ENCODE peak calls at places on chromosomes 16 and 17, in seven cellular contexts. J, L, S, G, C, U and M are unnamed samples.
A peak's percentile ranks its signal among the peaks of the same experiment; 100 is the strongest.

GRCh38 chr16:66476328-66477027 is 49.4 kb downstream of the BEAN1 start:
- DNase-seq in J (no peak), U (peak; percentile 83), S (peak; percentile 1), L (no peak), G (peak; percentile 76), C (peak; percentile 98), M (peak; percentile 50)

GRCh38 chr16:72995151-72995881 is 52.6 kb downstream of the ZFHX3 start:
- DNase-seq in S (peak; percentile 10), C (no peak), L (peak; percentile 47), U (peak; percentile 87), J (no peak), G (peak; percentile 68), M (peak; percentile 69)

GRCh38 chr16:48361012-48361411 is 24.2 kb downstream of the SIAH1 start:
- DNase-seq in L (no peak), S (no peak), U (no peak), C (no peak), J (no peak), G (no peak), M (no peak)

GRCh38 chr17:6365187-6365943 is 69.6 kb downstream of the AIPL1 start:
- DNase-seq in S (peak; percentile 93), G (no peak), C (no peak), J (peak; percentile 74), U (peak; percentile 19), L (no peak), M (no peak)

GRCh38 chr16:23597003-23597756 is 1.1 kb upstream of the NDUFAB1 start:
- DNase-seq in J (no peak), U (peak; percentile 47), L (no peak), C (peak; percentile 28), S (no peak), G (peak; percentile 79), M (peak; percentile 79)

GRCh38 chr17:75549246-75550138 is 24.0 kb downstream of the LLGL2 start:
- DNase-seq in G (peak; percentile 94), C (peak; percentile 17), U (peak; percentile 86), S (no peak), J (no peak), L (peak; percentile 33), M (peak; percentile 84)

GRCh38 chr16:22970191-22970845 is 156.4 kb downstream of the HS3ST2 start:
- DNase-seq in G (no peak), S (no peak), L (peak; percentile 21), C (no peak), U (no peak), J (no peak), M (no peak)

GRCh38 chr16:12498077-12498476 is 305.6 kb downstream of the CPPED1 start:
- DNase-seq in L (no peak), S (no peak), G (no peak), U (no peak), J (no peak), C (no peak), M (no peak)

GRCh38 chr16:82037666-82038065 is 2.6 kb downstream of the HSD17B2 start:
- DNase-seq in U (no peak), G (no peak), L (no peak), J (peak; percentile 53), C (no peak), S (peak; percentile 76), M (no peak)
- H2AK5ac ChIP-seq in U (no peak overlapping the region), G (no peak overlapping the region), L (no peak overlapping the region), J (no peak overlapping the region), C (no peak overlapping the region), S (no peak overlapping the region), M (no peak overlapping the region)

DNA sequence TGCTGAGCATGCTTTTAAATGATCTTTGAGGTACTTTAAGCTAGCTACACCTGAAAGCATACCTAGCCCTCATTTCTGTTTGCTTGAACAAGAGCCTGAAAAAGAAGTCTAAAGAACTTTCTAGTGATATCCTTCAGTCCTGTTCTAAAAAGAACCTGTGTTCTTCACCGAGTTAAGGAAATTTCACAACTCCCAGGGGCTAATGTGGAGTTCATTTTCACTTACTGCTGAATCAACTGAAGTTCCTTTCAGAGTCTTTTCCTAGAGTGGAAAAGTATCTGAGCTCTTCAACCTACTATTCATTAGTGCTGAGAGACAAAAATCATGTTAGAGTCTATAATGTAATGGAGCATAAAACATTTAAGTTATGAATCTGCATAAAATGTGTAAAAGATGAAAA is 66.9 kb downstream of the CHD9 start:
- DNase-seq in U (no peak), L (no peak), S (peak; percentile 39), G (no peak), C (no peak), J (no peak), M (no peak)
- H2AK5ac ChIP-seq in U (no peak overlapping the region), L (no peak overlapping the region), S (no peak overlapping the region), G (no peak overlapping the region), C (no peak overlapping the region), J (no peak overlapping the region), M (no peak overlapping the region)

DNA sequence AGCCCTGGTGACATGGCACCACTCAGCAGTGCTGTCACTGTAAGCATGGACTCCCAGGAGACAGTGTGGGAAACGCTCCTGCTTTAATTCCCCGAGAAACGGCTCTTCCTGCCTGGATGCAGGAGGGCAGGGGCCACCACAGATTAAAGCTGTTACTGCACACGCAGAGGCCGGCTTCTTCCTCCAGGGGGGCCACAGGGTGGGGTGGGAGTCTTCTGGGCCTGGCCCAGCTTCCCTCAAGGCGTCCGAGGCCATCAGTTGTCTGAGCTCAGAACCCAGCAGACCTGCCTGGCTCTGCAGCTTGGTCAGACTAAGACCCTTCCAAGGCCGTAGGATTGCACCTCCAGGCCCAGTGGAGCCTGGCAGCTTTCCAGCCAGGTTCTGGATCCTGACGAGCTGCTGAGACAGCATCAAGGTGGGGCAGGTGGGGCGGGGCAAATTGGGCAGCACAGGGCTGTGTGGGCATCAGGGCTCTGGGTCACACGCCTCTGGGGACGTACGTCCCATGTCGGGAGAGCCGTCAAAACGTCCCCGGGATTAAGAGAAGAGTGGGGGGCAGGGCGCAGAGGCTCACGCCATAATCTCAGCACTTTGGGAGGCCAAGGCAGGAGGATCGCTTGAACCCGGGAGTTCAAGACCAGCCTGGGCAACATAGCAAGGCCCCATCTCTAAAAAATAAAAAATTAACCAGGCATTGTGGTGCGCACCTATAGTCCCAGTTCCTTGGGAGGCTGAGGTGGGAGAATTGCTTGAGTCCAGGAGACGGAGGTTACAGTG is 5.0 kb upstream of the CAPN15 start:
- DNase-seq in S (no peak), G (no peak), U (no peak), C (no peak), L (no peak), J (no peak), M (no peak)
- H2AK5ac ChIP-seq in S (no peak overlapping the region), G (no peak overlapping the region), U (no peak overlapping the region), C (no peak overlapping the region), L (no peak overlapping the region), J (no peak overlapping the region), M (no peak overlapping the region)

DNA sequence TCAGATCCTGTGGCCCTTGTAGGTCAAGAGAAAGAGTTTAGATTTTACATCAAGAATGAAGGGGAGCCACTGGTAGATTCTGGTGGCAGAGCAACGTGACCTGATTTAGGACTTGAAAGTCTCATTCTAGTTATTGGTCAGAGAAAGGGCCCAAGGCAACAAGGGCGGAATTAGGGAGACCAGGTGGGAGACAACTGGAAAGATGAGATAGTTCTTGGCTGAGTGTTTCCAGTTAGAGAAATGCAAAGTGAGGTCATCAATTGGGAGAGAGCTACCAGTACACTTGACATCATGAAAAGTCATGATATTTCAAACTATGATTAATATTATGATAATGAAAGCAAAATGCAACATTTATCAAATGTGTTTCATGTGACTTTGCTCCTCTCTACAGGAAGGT is 147.2 kb upstream of the FAM20A start:
- DNase-seq in G (no peak), C (peak; percentile 80), S (no peak), L (no peak), U (no peak), J (no peak), M (no peak)
- H2AK5ac ChIP-seq in G (no peak overlapping the region), C (no peak overlapping the region), S (no peak overlapping the region), L (no peak overlapping the region), U (no peak overlapping the region), J (no peak overlapping the region), M (no peak overlapping the region)

DNA sequence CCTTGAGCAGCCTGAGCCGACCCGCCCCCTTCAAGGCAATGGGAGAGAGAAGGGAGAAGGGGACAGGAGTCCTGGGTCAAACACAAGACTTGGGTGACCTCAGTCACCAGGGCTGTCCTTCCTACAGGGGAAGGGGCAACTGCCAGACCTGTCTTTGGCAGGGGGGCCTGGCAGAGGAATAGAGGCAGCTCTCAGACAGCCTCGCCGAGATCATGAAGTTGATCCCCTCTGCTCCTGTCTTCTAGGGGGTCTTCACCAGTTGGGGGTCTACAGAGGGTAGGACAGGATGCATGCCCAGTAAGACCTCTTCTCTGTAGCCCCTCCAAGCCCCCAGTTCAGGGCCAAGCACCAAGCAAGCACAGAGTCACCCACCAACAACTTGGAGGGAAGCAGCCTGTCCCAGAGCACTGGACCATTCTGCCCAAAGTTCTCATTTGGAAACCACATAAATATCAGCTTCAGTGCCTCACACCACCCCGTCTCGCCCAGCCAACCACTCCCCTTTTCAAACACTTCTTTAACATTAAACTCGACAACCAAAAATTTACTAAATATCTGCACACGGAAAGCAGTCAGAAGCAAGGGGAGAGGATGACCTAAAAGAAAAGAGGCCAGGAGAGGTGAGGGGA is 7.8 kb downstream of the DOK4 start:
- DNase-seq in C (no peak), U (no peak), J (no peak), G (no peak), S (no peak), L (no peak), M (no peak)
- H2AK5ac ChIP-seq in C (no peak overlapping the region), U (peak overlapping the region; percentile 61), J (no peak overlapping the region), G (no peak overlapping the region), S (peak overlapping the region; percentile 65), L (no peak overlapping the region), M (no peak overlapping the region)

GRCh38 chr16:61797296-61797695 is 238.9 kb downstream of the CDH8 start:
- DNase-seq in C (no peak), L (no peak), G (no peak), U (no peak), S (no peak), J (no peak), M (no peak)

GRCh38 chr16:61797960-61798359 is 238.3 kb downstream of the CDH8 start:
- DNase-seq in J (no peak), U (no peak), L (no peak), C (no peak), G (no peak), S (no peak), M (no peak)

GRCh38 chr16:61798741-61799140 is 237.5 kb downstream of the CDH8 start:
- DNase-seq in L (no peak), C (no peak), S (no peak), G (no peak), J (no peak), U (no peak), M (no peak)
- H2AK5ac ChIP-seq in L (no peak overlapping the region), C (no peak overlapping the region), S (no peak overlapping the region), G (no peak overlapping the region), J (no peak overlapping the region), U (no peak overlapping the region), M (no peak overlapping the region)

GRCh38 chr17:2687074-2687418 is 24.5 kb downstream of the CLUH start:
- DNase-seq in L (no peak), S (no peak), J (no peak), G (no peak), C (no peak), U (no peak), M (no peak)

GRCh38 chr17:2688351-2689342 is 22.9 kb downstream of the CLUH start:
- DNase-seq in U (peak; percentile 51), J (no peak), S (no peak), G (peak; percentile 47), C (no peak), L (no peak), M (peak; percentile 25)

GRCh38 chr17:2684549-2684948 is 27.0 kb downstream of the CLUH start:
- DNase-seq in S (no peak), J (no peak), L (no peak), U (no peak), G (no peak), C (no peak), M (no peak)

GRCh38 chr17:2683912-2684311 is 27.7 kb downstream of the CLUH start:
- DNase-seq in C (no peak), J (peak; percentile 75), G (no peak), L (no peak), S (no peak), U (no peak), M (no peak)

GRCh38 chr17:2685696-2686095 is 25.9 kb downstream of the CLUH start:
- DNase-seq in L (no peak), U (peak; percentile 58), J (no peak), C (no peak), G (peak; percentile 58), S (no peak), M (no peak)
- H2AK5ac ChIP-seq in L (no peak overlapping the region), U (no peak overlapping the region), J (no peak overlapping the region), C (no peak overlapping the region), G (no peak overlapping the region), S (no peak overlapping the region), M (no peak overlapping the region)